ENCODE peak calls at places on chromosomes 13 and 19, in ten cellular contexts. One of them, this sample, is unnamed.

GRCh38 chr13:71055047-71055446 is 812.0 kb downstream of the DACH1 start:
- DNase-seq in AG09319: no peak
- DNase-seq in omental fat pad: no peak
- DNase-seq in mesothelial cell of epicardium: no peak
- DNase-seq in fibroblast of pulmonary artery: no peak
- DNase-seq in AG10803: no peak
- DNase-seq in astrocyte of the cerebellum: no peak
- DNase-seq in A673: no peak
- DNase-seq in B cell: no peak
- DNase-seq in nephron progenitor cell: no peak
- DNase-seq in this sample: no peak

GRCh38 chr13:64527561-64527960 is 2702.6 kb downstream of the PCDH9 start:
- DNase-seq in B cell: no peak
- DNase-seq in nephron progenitor cell: no peak
- DNase-seq in A673: no peak
- DNase-seq in AG10803: no peak
- DNase-seq in astrocyte of the cerebellum: no peak
- DNase-seq in fibroblast of pulmonary artery: no peak
- DNase-seq in mesothelial cell of epicardium: no peak
- DNase-seq in AG09319: no peak
- DNase-seq in omental fat pad: no peak
- DNase-seq in this sample: no peak

GRCh38 chr19:10624585-10624984 is 768 bp upstream of the SLC44A2 start:
- DNase-seq in A673: no peak
- DNase-seq in nephron progenitor cell: no peak
- DNase-seq in fibroblast of pulmonary artery: no peak
- DNase-seq in AG09319: no peak
- DNase-seq in mesothelial cell of epicardium: no peak
- DNase-seq in AG10803: no peak
- DNase-seq in B cell: no peak
- DNase-seq in astrocyte of the cerebellum: no peak
- DNase-seq in omental fat pad: no peak
- DNase-seq in this sample: no peak

GRCh38 chr13:48199404-48199991 is 33.5 kb upstream of the ITM2B start:
- DNase-seq in nephron progenitor cell: no peak
- DNase-seq in A673: no peak
- DNase-seq in omental fat pad: no peak
- DNase-seq in mesothelial cell of epicardium: no peak
- DNase-seq in AG09319: no peak
- DNase-seq in astrocyte of the cerebellum: no peak
- DNase-seq in AG10803: no peak
- DNase-seq in fibroblast of pulmonary artery: no peak
- DNase-seq in B cell: no peak
- DNase-seq in this sample: no peak

GRCh38 chr19:48490980-48491792 is 20.4 kb downstream of the LMTK3 start:
- DNase-seq in astrocyte of the cerebellum: no peak
- DNase-seq in omental fat pad: no peak
- DNase-seq in B cell: peak; percentile 64
- DNase-seq in AG09319: no peak
- DNase-seq in nephron progenitor cell: peak; percentile 71
- DNase-seq in mesothelial cell of epicardium: no peak
- DNase-seq in A673: peak; percentile 78
- DNase-seq in fibroblast of pulmonary artery: no peak
- DNase-seq in AG10803: no peak
- DNase-seq in this sample: no peak

GRCh38 chr19:5628470-5628869 is 5.6 kb downstream of the SAFB start:
- DNase-seq in fibroblast of pulmonary artery: no peak
- DNase-seq in AG09319: no peak
- DNase-seq in astrocyte of the cerebellum: no peak
- DNase-seq in AG10803: peak; percentile 81
- DNase-seq in mesothelial cell of epicardium: no peak
- DNase-seq in nephron progenitor cell: no peak
- DNase-seq in omental fat pad: no peak
- DNase-seq in A673: no peak
- DNase-seq in B cell: no peak
- DNase-seq in this sample: no peak

GRCh38 chr19:51513968-51514367 is 12.4 kb upstream of the SIGLEC12 start:
- DNase-seq in AG10803: no peak
- DNase-seq in fibroblast of pulmonary artery: no peak
- DNase-seq in B cell: no peak
- DNase-seq in nephron progenitor cell: no peak
- DNase-seq in omental fat pad: no peak
- DNase-seq in A673: no peak
- DNase-seq in AG09319: no peak
- DNase-seq in mesothelial cell of epicardium: no peak
- DNase-seq in astrocyte of the cerebellum: no peak
- DNase-seq in this sample: no peak

GRCh38 chr19:43430142-43430710 is 15.5 kb downstream of the TEX101 start:
- DNase-seq in AG10803: no peak
- DNase-seq in AG09319: no peak
- DNase-seq in omental fat pad: no peak
- DNase-seq in nephron progenitor cell: no peak
- DNase-seq in A673: no peak
- DNase-seq in B cell: no peak
- DNase-seq in mesothelial cell of epicardium: no peak
- DNase-seq in astrocyte of the cerebellum: no peak
- DNase-seq in fibroblast of pulmonary artery: no peak
- DNase-seq in this sample: peak; percentile 8

GRCh38 chr13:43484432-43485225 is 302.1 kb downstream of the ENOX1 start:
- DNase-seq in omental fat pad: no peak
- DNase-seq in astrocyte of the cerebellum: no peak
- DNase-seq in nephron progenitor cell: no peak
- DNase-seq in mesothelial cell of epicardium: no peak
- DNase-seq in B cell: no peak
- DNase-seq in AG10803: no peak
- DNase-seq in fibroblast of pulmonary artery: no peak
- DNase-seq in AG09319: no peak
- DNase-seq in A673: no peak
- DNase-seq in this sample: no peak

GRCh38 chr13:40109324-40109958 is 454.0 kb downstream of the COG6 start:
- DNase-seq in nephron progenitor cell: no peak
- DNase-seq in B cell: no peak
- DNase-seq in mesothelial cell of epicardium: no peak
- DNase-seq in fibroblast of pulmonary artery: peak; percentile 97
- DNase-seq in AG09319: peak; percentile 61
- DNase-seq in A673: no peak
- DNase-seq in astrocyte of the cerebellum: peak; percentile 42
- DNase-seq in omental fat pad: no peak
- DNase-seq in AG10803: peak; percentile 95
- DNase-seq in this sample: no peak

GRCh38 chr19:7004313-7004931 is 16.8 kb downstream of the MBD3L2B start:
- DNase-seq in AG10803: peak; percentile 44
- DNase-seq in AG09319: no peak
- DNase-seq in nephron progenitor cell: peak; percentile 4
- DNase-seq in B cell: no peak
- DNase-seq in mesothelial cell of epicardium: no peak
- DNase-seq in A673: peak; percentile 54
- DNase-seq in fibroblast of pulmonary artery: no peak
- DNase-seq in astrocyte of the cerebellum: no peak
- DNase-seq in omental fat pad: no peak
- DNase-seq in this sample: no peak

GRCh38 chr13:44974056-44974798 is 15.0 kb downstream of the NUFIP1 start:
- DNase-seq in fibroblast of pulmonary artery: peak; percentile 85
- DNase-seq in AG09319: no peak
- DNase-seq in nephron progenitor cell: no peak
- DNase-seq in AG10803: peak; percentile 63
- DNase-seq in omental fat pad: no peak
- DNase-seq in A673: no peak
- DNase-seq in B cell: peak; percentile 68
- DNase-seq in astrocyte of the cerebellum: peak; percentile 63
- DNase-seq in mesothelial cell of epicardium: no peak
- DNase-seq in this sample: no peak

GRCh38 chr13:44972956-44973581 is 16.2 kb downstream of the NUFIP1 start:
- DNase-seq in nephron progenitor cell: no peak
- DNase-seq in mesothelial cell of epicardium: no peak
- DNase-seq in B cell: no peak
- DNase-seq in AG10803: peak; percentile 30
- DNase-seq in A673: peak; percentile 61
- DNase-seq in AG09319: no peak
- DNase-seq in astrocyte of the cerebellum: peak; percentile 20
- DNase-seq in fibroblast of pulmonary artery: peak; percentile 55
- DNase-seq in omental fat pad: no peak
- DNase-seq in this sample: no peak

GRCh38 chr13:44976196-44976595 is 13.1 kb downstream of the NUFIP1 start:
- DNase-seq in omental fat pad: no peak
- DNase-seq in AG10803: no peak
- DNase-seq in A673: no peak
- DNase-seq in B cell: no peak
- DNase-seq in AG09319: no peak
- DNase-seq in mesothelial cell of epicardium: no peak
- DNase-seq in astrocyte of the cerebellum: no peak
- DNase-seq in nephron progenitor cell: no peak
- DNase-seq in fibroblast of pulmonary artery: no peak
- DNase-seq in this sample: no peak

GRCh38 chr13:44976949-44977583 is 12.2 kb downstream of the NUFIP1 start:
- DNase-seq in AG10803: no peak
- DNase-seq in fibroblast of pulmonary artery: peak; percentile 27
- DNase-seq in astrocyte of the cerebellum: no peak
- DNase-seq in omental fat pad: no peak
- DNase-seq in nephron progenitor cell: no peak
- DNase-seq in AG09319: no peak
- DNase-seq in mesothelial cell of epicardium: no peak
- DNase-seq in A673: no peak
- DNase-seq in B cell: no peak
- DNase-seq in this sample: no peak

GRCh38 chr13:44978328-44978727 is 10.9 kb downstream of the NUFIP1 start:
- DNase-seq in A673: no peak
- DNase-seq in mesothelial cell of epicardium: no peak
- DNase-seq in nephron progenitor cell: no peak
- DNase-seq in omental fat pad: no peak
- DNase-seq in AG09319: no peak
- DNase-seq in AG10803: no peak
- DNase-seq in astrocyte of the cerebellum: no peak
- DNase-seq in fibroblast of pulmonary artery: no peak
- DNase-seq in B cell: no peak
- DNase-seq in this sample: no peak
- TF ChIP-seq CTCF in A673: peak; percentile 20
- TF ChIP-seq CTCF in mesothelial cell of epicardium: peak; percentile 39
- TF ChIP-seq CTCF in nephron progenitor cell: peak; percentile 10
- TF ChIP-seq CTCF in omental fat pad: no peak
- TF ChIP-seq CTCF in AG09319: no peak
- TF ChIP-seq CTCF in AG10803: no peak
- TF ChIP-seq CTCF in astrocyte of the cerebellum: no peak
- TF ChIP-seq CTCF in fibroblast of pulmonary artery: no peak
- TF ChIP-seq CTCF in B cell: no peak
- TF ChIP-seq CTCF in this sample: peak; percentile 32

GRCh38 chr19:52690395-52691214 is 44.2 kb downstream of the ZNF611 start:
- DNase-seq in AG10803: peak; percentile 95
- DNase-seq in fibroblast of pulmonary artery: peak; percentile 94
- DNase-seq in mesothelial cell of epicardium: peak; percentile 91
- DNase-seq in B cell: peak; percentile 92
- DNase-seq in astrocyte of the cerebellum: peak; percentile 85
- DNase-seq in nephron progenitor cell: peak; percentile 97
- DNase-seq in omental fat pad: peak; percentile 93
- DNase-seq in AG09319: peak; percentile 82
- DNase-seq in A673: peak; percentile 92
- DNase-seq in this sample: peak; percentile 53
- TF ChIP-seq CTCF in AG10803: no peak
- TF ChIP-seq CTCF in fibroblast of pulmonary artery: peak; percentile 4
- TF ChIP-seq CTCF in mesothelial cell of epicardium: peak; percentile 37
- TF ChIP-seq CTCF in B cell: no peak
- TF ChIP-seq CTCF in astrocyte of the cerebellum: no peak
- TF ChIP-seq CTCF in nephron progenitor cell: peak; percentile 38
- TF ChIP-seq CTCF in omental fat pad: no peak
- TF ChIP-seq CTCF in AG09319: no peak
- TF ChIP-seq CTCF in A673: no peak
- TF ChIP-seq CTCF in this sample: no peak

GRCh38 chr13:27341616-27342015 is 71.0 kb downstream of the RASL11A start:
- DNase-seq in B cell: no peak
- DNase-seq in AG10803: no peak
- DNase-seq in nephron progenitor cell: peak; percentile 27
- DNase-seq in AG09319: no peak
- DNase-seq in fibroblast of pulmonary artery: peak; percentile 21
- DNase-seq in astrocyte of the cerebellum: no peak
- DNase-seq in A673: no peak
- DNase-seq in mesothelial cell of epicardium: no peak
- DNase-seq in omental fat pad: peak; percentile 39
- DNase-seq in this sample: no peak

GRCh38 chr13:27338207-27338606 is 67.6 kb downstream of the RASL11A start:
- DNase-seq in B cell: no peak
- DNase-seq in fibroblast of pulmonary artery: no peak
- DNase-seq in A673: no peak
- DNase-seq in omental fat pad: no peak
- DNase-seq in mesothelial cell of epicardium: no peak
- DNase-seq in AG10803: no peak
- DNase-seq in astrocyte of the cerebellum: no peak
- DNase-seq in nephron progenitor cell: no peak
- DNase-seq in AG09319: no peak
- DNase-seq in this sample: no peak

GRCh38 chr13:27336005-27336673 is 65.5 kb downstream of the RASL11A start:
- DNase-seq in AG09319: no peak
- DNase-seq in A673: no peak
- DNase-seq in nephron progenitor cell: no peak
- DNase-seq in fibroblast of pulmonary artery: no peak
- DNase-seq in omental fat pad: no peak
- DNase-seq in mesothelial cell of epicardium: no peak
- DNase-seq in astrocyte of the cerebellum: no peak
- DNase-seq in B cell: no peak
- DNase-seq in AG10803: no peak
- DNase-seq in this sample: no peak

GRCh38 chr13:27338816-27339215 is 68.2 kb downstream of the RASL11A start:
- DNase-seq in nephron progenitor cell: no peak
- DNase-seq in A673: peak; percentile 31
- DNase-seq in fibroblast of pulmonary artery: no peak
- DNase-seq in omental fat pad: no peak
- DNase-seq in mesothelial cell of epicardium: no peak
- DNase-seq in astrocyte of the cerebellum: no peak
- DNase-seq in AG09319: no peak
- DNase-seq in B cell: no peak
- DNase-seq in AG10803: no peak
- DNase-seq in this sample: no peak

DNA sequence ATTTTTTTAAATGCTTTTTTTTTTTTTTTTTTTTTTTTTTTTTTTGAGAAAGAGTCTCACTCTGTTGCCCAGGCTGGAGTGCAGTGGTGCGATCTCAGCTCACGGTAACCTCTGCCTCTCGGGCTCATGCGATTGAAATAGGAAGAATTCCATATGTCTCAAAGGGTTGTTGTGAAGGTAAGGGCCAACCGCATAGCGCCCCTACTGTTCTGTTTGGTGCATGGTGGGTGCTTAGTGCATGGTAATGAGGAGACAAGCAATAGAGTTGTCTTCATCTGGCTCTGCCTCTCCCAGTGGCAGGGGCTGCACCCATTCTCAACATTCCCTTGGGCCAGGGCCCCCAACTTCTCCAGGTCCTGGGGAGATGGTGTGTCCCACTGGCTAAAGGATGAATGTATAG is 68.7 kb downstream of the RASL11A start:
- DNase-seq in A673: peak; percentile 68
- DNase-seq in astrocyte of the cerebellum: no peak
- DNase-seq in AG09319: no peak
- DNase-seq in nephron progenitor cell: peak; percentile 30
- DNase-seq in mesothelial cell of epicardium: no peak
- DNase-seq in AG10803: peak; percentile 35
- DNase-seq in B cell: peak; percentile 50
- DNase-seq in omental fat pad: no peak
- DNase-seq in fibroblast of pulmonary artery: peak; percentile 58
- DNase-seq in this sample: peak; percentile 26
- TF ChIP-seq CTCF in A673: peak; percentile 70
- TF ChIP-seq CTCF in astrocyte of the cerebellum: peak; percentile 64
- TF ChIP-seq CTCF in AG09319: peak; percentile 56
- TF ChIP-seq CTCF in nephron progenitor cell: peak; percentile 18
- TF ChIP-seq CTCF in mesothelial cell of epicardium: peak; percentile 46
- TF ChIP-seq CTCF in AG10803: peak; percentile 66
- TF ChIP-seq CTCF in B cell: peak; percentile 68
- TF ChIP-seq CTCF in omental fat pad: no peak
- TF ChIP-seq CTCF in fibroblast of pulmonary artery: peak; percentile 77
- TF ChIP-seq CTCF in this sample: peak; percentile 81

GRCh38 chr19:45848922-45849321 is 14.0 kb downstream of the SYMPK start:
- DNase-seq in omental fat pad: no peak
- DNase-seq in AG09319: no peak
- DNase-seq in mesothelial cell of epicardium: no peak
- DNase-seq in B cell: no peak
- DNase-seq in nephron progenitor cell: no peak
- DNase-seq in AG10803: no peak
- DNase-seq in fibroblast of pulmonary artery: peak; percentile 9
- DNase-seq in astrocyte of the cerebellum: no peak
- DNase-seq in A673: no peak
- DNase-seq in this sample: no peak
- TF ChIP-seq CTCF in omental fat pad: no peak
- TF ChIP-seq CTCF in AG09319: no peak
- TF ChIP-seq CTCF in mesothelial cell of epicardium: peak; percentile 17
- TF ChIP-seq CTCF in B cell: peak; percentile 17
- TF ChIP-seq CTCF in nephron progenitor cell: peak; percentile 13
- TF ChIP-seq CTCF in AG10803: peak; percentile 33
- TF ChIP-seq CTCF in fibroblast of pulmonary artery: peak; percentile 39
- TF ChIP-seq CTCF in astrocyte of the cerebellum: peak; percentile 58
- TF ChIP-seq CTCF in A673: peak; percentile 26
- TF ChIP-seq CTCF in this sample: peak; percentile 45

This sample was measured in GM12864.